ENCODE peak calls at places on chromosomes 2 and 18, in four cellular contexts. One of them, this sample, is unnamed.

GRCh38 chr2:28683100-28683706 is 68.4 kb upstream of the PPP1CB start:
- DNase-seq in K562: peak
- DNase-seq in A549: peak
- DNase-seq in SK-N-SH: no peak
- DNase-seq in this sample: peak

GRCh38 chr2:96321230-96322103 is 3.6 kb upstream of the ITPRIPL1 start:
- DNase-seq in A549: peak
- DNase-seq in K562: peak
- DNase-seq in SK-N-SH: peak
- DNase-seq in this sample: peak

GRCh38 chr2:173400760-173401159 is 46.1 kb downstream of the CDCA7 start:
- DNase-seq in SK-N-SH: peak
- DNase-seq in K562: peak
- DNase-seq in A549: no peak
- DNase-seq in this sample: no peak

GRCh38 chr18:8503287-8503686 is 106.0 kb upstream of the RAB12 start:
- DNase-seq in A549: no peak
- DNase-seq in SK-N-SH: no peak
- DNase-seq in K562: no peak
- DNase-seq in this sample: no peak

GRCh38 chr2:206201075-206201848 is 41.6 kb downstream of the EEF1B2 start:
- DNase-seq in SK-N-SH: no peak
- DNase-seq in A549: no peak
- DNase-seq in K562: no peak
- DNase-seq in this sample: no peak

GRCh38 chr2:157414050-157414449 is 29.8 kb downstream of the CYTIP start:
- DNase-seq in A549: no peak
- DNase-seq in K562: no peak
- DNase-seq in SK-N-SH: no peak
- DNase-seq in this sample: no peak

GRCh38 chr18:55395811-55396210 is 192.2 kb downstream of the TCF4 start:
- DNase-seq in SK-N-SH: no peak
- DNase-seq in A549: no peak
- DNase-seq in K562: no peak
- DNase-seq in this sample: no peak

GRCh38 chr2:227499971-227500630 is 28.1 kb downstream of the AGFG1 start:
- DNase-seq in SK-N-SH: no peak
- DNase-seq in K562: no peak
- DNase-seq in A549: no peak
- DNase-seq in this sample: no peak

GRCh38 chr2:38581193-38582147 is 21.3 kb downstream of the HNRNPLL start:
- DNase-seq in A549: no peak
- DNase-seq in K562: peak
- DNase-seq in SK-N-SH: peak
- DNase-seq in this sample: peak

GRCh38 chr2:241391892-241392665 is 36.0 kb downstream of the FARP2 start:
- DNase-seq in A549: no peak
- DNase-seq in SK-N-SH: peak
- DNase-seq in K562: no peak
- DNase-seq in this sample: peak

GRCh38 chr2:69601179-69601612 is 42.3 kb downstream of the AAK1 start:
- DNase-seq in K562: peak
- DNase-seq in SK-N-SH: no peak
- DNase-seq in A549: peak
- DNase-seq in this sample: peak
- TF ChIP-seq SMC3 in K562: no peak
- TF ChIP-seq SMC3 in SK-N-SH: no peak
- TF ChIP-seq SMC3 in A549: no peak
- TF ChIP-seq SMC3 in this sample: no peak

GRCh38 chr18:10062292-10062940 is 148.6 kb downstream of the VAPA start:
- DNase-seq in SK-N-SH: peak
- DNase-seq in K562: no peak
- DNase-seq in A549: no peak
- DNase-seq in this sample: peak
- TF ChIP-seq SMC3 in SK-N-SH: no peak
- TF ChIP-seq SMC3 in K562: no peak
- TF ChIP-seq SMC3 in A549: no peak
- TF ChIP-seq SMC3 in this sample: no peak

DNA sequence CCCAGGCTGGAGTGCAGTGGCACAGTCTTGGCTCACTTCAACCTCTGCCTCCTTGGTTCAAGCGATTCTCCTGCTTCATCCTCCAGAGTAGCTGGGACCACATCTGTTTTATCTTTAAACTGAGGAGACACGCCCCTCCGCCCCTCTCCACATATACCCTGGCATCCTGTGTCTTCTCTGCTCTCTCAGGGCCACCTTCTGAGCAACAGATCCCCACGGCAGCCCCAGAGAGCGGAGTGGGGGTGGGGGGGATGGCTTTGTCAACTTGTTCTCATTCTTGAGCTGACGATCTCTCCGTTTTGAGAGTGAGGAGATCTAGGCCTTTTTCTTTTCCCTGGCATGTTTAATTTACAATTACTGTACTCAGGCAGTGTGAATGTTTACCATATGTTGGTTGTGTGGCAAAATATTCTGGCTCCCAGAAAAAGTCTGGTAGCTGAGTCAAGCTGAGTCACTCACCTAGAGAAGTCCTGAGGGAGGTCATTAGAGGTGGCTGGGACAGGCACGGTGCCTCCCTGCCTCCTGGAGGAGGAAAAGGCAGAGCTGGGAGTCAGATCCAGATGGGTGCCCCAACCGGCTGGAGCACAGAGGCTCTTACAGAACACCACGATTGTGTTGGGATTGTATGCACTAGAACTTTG is 19.5 kb upstream of the ID2 start:
- DNase-seq in SK-N-SH: peak
- DNase-seq in K562: peak
- DNase-seq in A549: peak
- DNase-seq in this sample: peak
- TF ChIP-seq SMC3 in SK-N-SH: no peak
- TF ChIP-seq SMC3 in K562: no peak
- TF ChIP-seq SMC3 in A549: peak
- TF ChIP-seq SMC3 in this sample: peak

GRCh38 chr2:73202156-73203054 is at the start of gene NOTO:
- DNase-seq in K562: no peak
- DNase-seq in SK-N-SH: peak
- DNase-seq in A549: no peak
- DNase-seq in this sample: no peak
- TF ChIP-seq SMC3 in K562: no peak
- TF ChIP-seq SMC3 in SK-N-SH: no peak
- TF ChIP-seq SMC3 in A549: no peak
- TF ChIP-seq SMC3 in this sample: no peak

GRCh38 chr2:139175510-139175909 is 395.3 kb upstream of the NXPH2 start:
- DNase-seq in SK-N-SH: no peak
- DNase-seq in K562: no peak
- DNase-seq in A549: no peak
- DNase-seq in this sample: no peak
- TF ChIP-seq SMC3 in SK-N-SH: no peak
- TF ChIP-seq SMC3 in K562: no peak
- TF ChIP-seq SMC3 in A549: no peak
- TF ChIP-seq SMC3 in this sample: no peak

DNA sequence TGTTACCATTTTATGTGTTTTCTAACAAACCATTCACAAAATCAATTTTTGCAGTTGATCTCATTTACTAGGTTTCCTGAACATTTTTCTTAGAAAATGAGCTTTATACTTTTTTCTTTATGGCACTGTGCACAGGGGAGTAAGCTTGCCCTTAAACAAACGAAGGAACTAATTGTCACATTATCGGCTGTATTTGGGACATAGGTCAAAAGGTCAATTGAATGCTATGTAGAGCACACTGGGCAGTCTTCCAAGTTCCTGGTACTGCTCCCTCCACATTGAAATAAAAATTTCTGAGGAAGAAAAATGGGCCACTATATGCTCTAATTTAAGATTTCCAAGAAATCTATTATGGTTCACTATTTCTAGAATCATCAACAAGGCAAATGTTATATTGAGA is 93.6 kb upstream of the TMEFF2 start:
- DNase-seq in SK-N-SH: no peak
- DNase-seq in K562: no peak
- DNase-seq in A549: no peak
- DNase-seq in this sample: no peak
- TF ChIP-seq SMC3 in SK-N-SH: no peak
- TF ChIP-seq SMC3 in K562: no peak
- TF ChIP-seq SMC3 in A549: no peak
- TF ChIP-seq SMC3 in this sample: no peak

GRCh38 chr2:102737435-102737834 is 24.4 kb upstream of the TMEM182 start:
- DNase-seq in SK-N-SH: no peak
- DNase-seq in K562: no peak
- DNase-seq in A549: no peak
- DNase-seq in this sample: no peak

GRCh38 chr2:102735431-102736130 is 26.2 kb upstream of the TMEM182 start:
- DNase-seq in A549: no peak
- DNase-seq in K562: no peak
- DNase-seq in SK-N-SH: no peak
- DNase-seq in this sample: peak

GRCh38 chr2:102736174-102736606 is 25.6 kb upstream of the TMEM182 start:
- DNase-seq in A549: peak
- DNase-seq in K562: peak
- DNase-seq in SK-N-SH: peak
- DNase-seq in this sample: peak

GRCh38 chr2:102736607-102737409 is 25.0 kb upstream of the TMEM182 start:
- DNase-seq in A549: peak
- DNase-seq in K562: peak
- DNase-seq in SK-N-SH: peak
- DNase-seq in this sample: peak
- TF ChIP-seq SMC3 in A549: no peak
- TF ChIP-seq SMC3 in K562: no peak
- TF ChIP-seq SMC3 in SK-N-SH: no peak
- TF ChIP-seq SMC3 in this sample: no peak

DNA sequence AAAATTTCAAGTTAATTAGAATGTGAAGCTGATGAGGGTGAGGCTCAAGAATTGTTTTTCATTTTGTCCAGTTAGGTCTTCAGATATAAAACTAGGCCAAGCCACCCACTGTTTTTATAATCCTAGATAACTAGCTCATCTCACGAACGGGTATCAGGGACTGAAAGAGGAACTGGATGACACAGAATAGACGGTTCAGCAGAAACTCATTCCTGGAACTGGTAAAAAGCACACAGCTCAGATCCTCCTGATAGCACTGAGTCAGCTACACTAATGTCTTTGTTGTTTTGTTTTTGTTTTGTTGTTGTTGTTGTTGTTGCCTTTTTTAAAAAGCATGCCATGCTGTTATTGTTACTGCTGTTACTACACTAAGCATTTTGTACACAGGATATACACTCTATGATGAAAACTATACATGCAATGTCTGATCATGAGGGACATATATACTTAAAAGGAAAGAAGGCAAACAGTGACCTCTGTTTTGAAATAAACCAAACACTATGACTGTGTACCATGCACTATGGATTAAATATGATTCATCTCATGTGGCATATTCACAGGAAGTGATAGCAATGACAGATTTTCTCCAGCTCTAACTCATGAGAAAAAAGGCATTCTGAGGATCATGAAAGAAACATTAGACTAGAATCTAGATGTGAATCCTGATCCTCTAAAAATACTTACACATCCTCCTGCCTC is 437.6 kb downstream of the NCKAP5 start:
- DNase-seq in K562: no peak
- DNase-seq in SK-N-SH: no peak
- DNase-seq in A549: no peak
- DNase-seq in this sample: peak
- TF ChIP-seq SMC3 in K562: no peak
- TF ChIP-seq SMC3 in SK-N-SH: no peak
- TF ChIP-seq SMC3 in A549: no peak
- TF ChIP-seq SMC3 in this sample: no peak

DNA sequence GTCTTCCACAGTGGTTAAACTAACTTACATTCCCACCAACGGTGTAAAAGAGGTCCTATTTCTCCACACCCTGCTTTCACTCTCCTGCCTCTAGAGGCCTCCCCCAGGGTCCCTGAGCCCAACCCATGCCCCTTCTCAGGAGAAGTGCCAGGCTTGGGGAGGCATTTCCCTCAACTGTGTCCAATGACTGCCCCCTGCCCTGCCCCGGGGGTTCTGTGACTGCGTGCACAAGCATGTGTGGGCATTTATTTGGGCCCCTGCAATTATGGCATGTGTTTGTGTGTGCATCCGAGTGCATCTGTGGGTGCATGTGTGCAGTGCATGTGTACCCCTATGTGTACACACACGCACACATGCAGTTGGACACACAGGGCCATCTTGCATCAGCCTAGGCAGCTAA is 57.3 kb downstream of the INHBB start:
- DNase-seq in A549: no peak
- DNase-seq in SK-N-SH: no peak
- DNase-seq in K562: no peak
- DNase-seq in this sample: no peak
- TF ChIP-seq SMC3 in A549: no peak
- TF ChIP-seq SMC3 in SK-N-SH: no peak
- TF ChIP-seq SMC3 in K562: no peak
- TF ChIP-seq SMC3 in this sample: no peak

GRCh38 chr2:121195036-121195435 is 90.0 kb downstream of the TFCP2L1 start:
- DNase-seq in A549: no peak
- DNase-seq in SK-N-SH: no peak
- DNase-seq in K562: no peak
- DNase-seq in this sample: no peak
- TF ChIP-seq SMC3 in A549: no peak
- TF ChIP-seq SMC3 in SK-N-SH: no peak
- TF ChIP-seq SMC3 in K562: no peak
- TF ChIP-seq SMC3 in this sample: no peak